ENCODE peak calls at places on chromosomes 5 and 9, in four cellular contexts. S is NAMALWA; Y is NCI-H82; D is effector CD4-positive, alpha-beta T cell. Q is an unnamed sample.

GRCh38 chr5:136053336-136054121 is 24.7 kb downstream of the TGFBI start:
- DNase-seq in S (no peak), Y (no peak), D (no peak), Q (no peak)

GRCh38 chr5:169164481-169164925 is 136.4 kb downstream of the SLIT3 start:
- DNase-seq in S (no peak), Y (no peak), D (no peak), Q (no peak)

GRCh38 chr5:125006011-125006685 is 259.7 kb upstream of the ZNF608 start:
- DNase-seq in S (peak), Y (peak), D (no peak), Q (peak)

GRCh38 chr9:93111371-93112115 is 15.5 kb downstream of the CARD19 start:
- DNase-seq in S (peak), Y (no peak), D (no peak), Q (no peak)

GRCh38 chr9:93387791-93388190 is 63.7 kb upstream of the FAM120A start:
- DNase-seq in S (no peak), Y (no peak), D (no peak), Q (peak)

GRCh38 chr9:134403682-134404301 is 77.5 kb downstream of the RXRA start:
- DNase-seq in S (no peak), Y (no peak), D (peak), Q (no peak)

GRCh38 chr5:111159845-111160244 is 64.3 kb upstream of the CAMK4 start:
- DNase-seq in S (peak), Y (peak), D (no peak), Q (peak)

GRCh38 chr5:107570805-107571531 is 99.8 kb downstream of the EFNA5 start:
- DNase-seq in S (peak), Y (peak), D (no peak), Q (peak)

GRCh38 chr5:178301641-178302040 is 69.0 kb upstream of the PHYKPL start:
- DNase-seq in S (no peak), Y (no peak), D (no peak), Q (no peak)

GRCh38 chr5:145478651-145479050 is 356.5 kb downstream of the PRELID2 start:
- DNase-seq in S (no peak), Y (no peak), D (no peak), Q (no peak)

GRCh38 chr9:111805841-111806241 is 11.1 kb upstream of the SHOC1 start:
- DNase-seq in S (no peak), Y (no peak), D (no peak), Q (no peak)

GRCh38 chr9:94611638-94612068 is 18.0 kb upstream of the FBP2 start:
- DNase-seq in S (peak), Y (no peak), D (no peak), Q (no peak)

GRCh38 chr5:149005077-149005892 is 57.6 kb downstream of the SH3TC2 start:
- DNase-seq in S (no peak), Y (peak), D (no peak), Q (peak)

GRCh38 chr5:179648410-179648809 is 24.9 kb upstream of the HNRNPH1 start:
- DNase-seq in S (no peak), Y (no peak), D (no peak), Q (no peak)

Q was measured in NCI-H69.